ENCODE peak calls at places on chromosomes 5 and 9, in four cellular contexts. L is effector memory CD4-positive, alpha-beta T cell; D is CD4-positive, CD25-positive, alpha-beta regulatory T cell; C is fibroblast of the aortic adventitia. F is an unnamed sample.

GRCh38 chr5:134113908-134114875 is at the start of gene TCF7:
- DNase-seq in C (peak; percentile 76), L (peak; percentile 74), D (peak; percentile 83), F (peak; percentile 76)

GRCh38 chr5:478982-479535 is 36.1 kb downstream of the EXOC3 start:
- DNase-seq in L (no peak), D (no peak), C (no peak), F (no peak)

GRCh38 chr5:21143686-21144085 is 1155.7 kb upstream of the CDH18 start:
- DNase-seq in L (no peak), D (no peak), C (no peak), F (no peak)

GRCh38 chr9:72041775-72042194 is 18.6 kb downstream of the C9orf57 start:
- DNase-seq in D (no peak), L (no peak), C (peak; percentile 70), F (no peak)

GRCh38 chr5:1058988-1059883 is 50.6 kb downstream of the NKD2 start:
- DNase-seq in D (no peak), C (no peak), L (no peak), F (no peak)

GRCh38 chr9:89623925-89624420 is 19.2 kb downstream of the GADD45G start:
- DNase-seq in L (no peak), D (no peak), C (no peak), F (no peak)

GRCh38 chr5:15936505-15937245 is 242.9 kb downstream of the MARCHF11 start:
- DNase-seq in C (no peak), D (no peak), L (no peak), F (no peak)

GRCh38 chr9:81078555-81078954 is 610.8 kb downstream of the TLE1 start:
- DNase-seq in D (no peak), C (no peak), L (no peak), F (no peak)

GRCh38 chr9:38387751-38388150 is 4.8 kb upstream of the ALDH1B1 start:
- DNase-seq in L (no peak), C (no peak), D (no peak), F (no peak)

GRCh38 chr5:43729846-43730478 is 127.0 kb downstream of the NNT start:
- DNase-seq in C (peak; percentile 76), L (no peak), D (peak; percentile 29), F (peak; percentile 21)

GRCh38 chr5:15203376-15203775 is 296.6 kb upstream of the FBXL7 start:
- DNase-seq in L (no peak), D (no peak), C (no peak), F (no peak)

GRCh38 chr9:9558907-9559306 is 1053.9 kb downstream of the PTPRD start:
- DNase-seq in C (no peak), L (no peak), D (no peak), F (no peak)

DNA sequence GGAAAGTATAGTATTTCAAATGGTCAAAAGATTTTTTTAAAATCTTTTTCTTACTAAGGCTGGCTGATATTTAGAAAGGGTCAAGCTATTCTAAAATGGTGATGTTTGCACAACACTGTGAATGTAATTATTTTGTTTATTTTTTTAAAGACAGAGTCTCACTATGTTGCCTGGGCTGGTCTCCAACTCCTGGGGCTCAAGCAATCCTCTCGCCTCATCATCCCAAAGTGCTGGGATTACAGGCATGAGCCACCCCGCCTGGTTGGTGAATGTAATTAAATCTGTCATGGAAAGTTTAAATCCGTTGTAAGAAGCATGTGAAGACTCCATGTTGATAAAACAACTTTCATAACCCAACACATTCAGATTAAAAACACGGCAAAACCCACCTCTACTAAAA is 2.6 kb downstream of the UBTD2 start:
- DNase-seq in C (peak; percentile 53), D (no peak), L (no peak), F (no peak)
- H3K4me3 ChIP-seq in C (peak overlapping the region; percentile 79), D (no peak overlapping the region), L (no peak overlapping the region), F (no peak overlapping the region)

GRCh38 chr5:41433552-41434181 is 76.7 kb downstream of the PLCXD3 start:
- DNase-seq in D (no peak), L (no peak), C (no peak), F (no peak)
- H3K4me3 ChIP-seq in D (no peak overlapping the region), L (no peak overlapping the region), C (no peak overlapping the region), F (no peak overlapping the region)

DNA sequence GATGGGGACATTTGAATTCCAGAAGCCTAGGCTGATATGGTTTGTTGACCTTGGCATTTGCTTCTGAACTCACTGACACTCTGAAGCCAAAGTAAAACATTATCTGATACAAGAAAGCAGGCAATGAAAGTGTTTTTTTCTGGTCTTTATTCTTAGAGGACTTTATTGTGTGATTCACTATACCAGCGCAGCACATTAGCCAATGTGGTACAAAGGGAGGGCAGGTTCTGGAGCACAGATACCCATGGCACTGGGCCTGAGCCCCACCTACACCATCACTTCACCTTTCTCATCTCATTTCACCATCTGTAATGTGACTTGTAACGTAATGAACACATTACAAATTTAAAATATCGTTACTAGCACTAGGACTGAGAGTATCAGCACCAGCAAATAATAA is 89.7 kb upstream of the ZNF366 start:
- DNase-seq in L (no peak), C (peak; percentile 55), D (no peak), F (no peak)
- H3K4me3 ChIP-seq in L (no peak overlapping the region), C (no peak overlapping the region), D (no peak overlapping the region), F (no peak overlapping the region)

GRCh38 chr9:675697-676370 is 165.7 kb upstream of the DMRT1 start:
- DNase-seq in L (no peak), C (no peak), D (peak; percentile 8), F (no peak)

GRCh38 chr9:680106-680505 is 161.4 kb upstream of the DMRT1 start:
- DNase-seq in C (no peak), L (no peak), D (no peak), F (no peak)

GRCh38 chr9:679462-679861 is 162.0 kb upstream of the DMRT1 start:
- DNase-seq in D (no peak), C (no peak), L (no peak), F (no peak)

GRCh38 chr9:676780-677458 is 164.6 kb upstream of the DMRT1 start:
- DNase-seq in C (no peak), D (no peak), L (no peak), F (no peak)

DNA sequence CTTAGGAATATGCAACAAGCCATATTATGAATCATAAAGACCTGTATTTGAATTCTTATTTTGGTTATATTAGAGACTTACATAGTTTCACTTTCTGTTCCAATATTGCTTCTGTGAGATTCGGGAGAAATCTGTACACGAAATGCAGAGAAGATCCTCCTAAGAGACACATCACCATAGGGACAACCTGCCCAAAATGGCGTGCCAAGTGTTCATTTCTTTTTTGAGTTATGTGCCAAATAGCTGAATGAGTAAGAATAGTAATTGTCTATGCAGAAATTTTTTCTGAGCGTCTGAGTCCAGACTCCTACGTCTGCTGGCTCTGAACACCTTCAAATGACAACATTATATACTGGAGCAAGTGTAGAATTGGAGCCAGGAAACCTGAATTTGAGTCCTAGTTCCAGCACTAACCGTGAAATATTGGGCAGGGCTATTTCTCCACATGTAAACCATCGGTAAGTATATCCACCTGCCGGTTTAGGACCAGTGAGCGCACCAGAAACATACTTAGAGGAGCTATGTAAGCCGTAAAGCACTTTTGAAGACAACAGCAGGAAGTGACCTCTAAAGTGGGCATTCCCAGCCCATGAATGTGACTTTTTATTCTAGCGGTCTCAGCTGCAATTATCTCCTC is 163.9 kb upstream of the DMRT1 start:
- DNase-seq in D (peak; percentile 40), C (peak; percentile 47), L (no peak), F (no peak)
- H3K4me3 ChIP-seq in D (peak overlapping the region; percentile 78), C (peak overlapping the region; percentile 57), L (no peak overlapping the region), F (no peak overlapping the region)